ENCODE peak calls at places on chromosome 7, in eight cellular contexts. One of them, this sample, is unnamed. For H3K4me1, H3K36me3 and H3K9me3, the result is how much of the 10 kb centered on the place peaks cover.

GRCh38 chr7:142017451-142017850 is 21.8 kb downstream of the MGAM start:
- DNase-seq in esophagus squamous epithelium: no peak
- DNase-seq in mucosa of descending colon: no peak
- DNase-seq in suprapubic skin: no peak
- DNase-seq in ovary: no peak
- DNase-seq in CD4-positive, CD25-positive, alpha-beta regulatory T cell: no peak
- DNase-seq in spleen: no peak
- DNase-seq in Caco-2: no peak
- DNase-seq in this sample: no peak

GRCh38 chr7:116731019-116731388 is 59.0 kb downstream of the MET start:
- DNase-seq in esophagus squamous epithelium: no peak
- DNase-seq in mucosa of descending colon: no peak
- DNase-seq in suprapubic skin: no peak
- DNase-seq in ovary: no peak
- DNase-seq in CD4-positive, CD25-positive, alpha-beta regulatory T cell: no peak
- DNase-seq in spleen: no peak
- DNase-seq in Caco-2: no peak
- DNase-seq in this sample: no peak

GRCh38 chr7:26777383-26777782 is 87.0 kb downstream of the SKAP2 start:
- DNase-seq in esophagus squamous epithelium: no peak
- DNase-seq in mucosa of descending colon: no peak
- DNase-seq in suprapubic skin: no peak
- DNase-seq in ovary: no peak
- DNase-seq in CD4-positive, CD25-positive, alpha-beta regulatory T cell: no peak
- DNase-seq in spleen: no peak
- DNase-seq in Caco-2: no peak
- DNase-seq in this sample: no peak

GRCh38 chr7:123796568-123796967 is 47.8 kb upstream of the WASL start:
- DNase-seq in esophagus squamous epithelium: no peak
- DNase-seq in mucosa of descending colon: no peak
- DNase-seq in suprapubic skin: no peak
- DNase-seq in ovary: no peak
- DNase-seq in CD4-positive, CD25-positive, alpha-beta regulatory T cell: no peak
- DNase-seq in spleen: no peak
- DNase-seq in Caco-2: no peak
- DNase-seq in this sample: no peak

GRCh38 chr7:124618871-124619270 is 146.7 kb downstream of the GPR37 start:
- DNase-seq in esophagus squamous epithelium: no peak
- DNase-seq in mucosa of descending colon: no peak
- DNase-seq in suprapubic skin: no peak
- DNase-seq in ovary: no peak
- DNase-seq in CD4-positive, CD25-positive, alpha-beta regulatory T cell: no peak
- DNase-seq in spleen: no peak
- DNase-seq in Caco-2: no peak
- DNase-seq in this sample: no peak

GRCh38 chr7:140060788-140061606 is 1.8 kb downstream of the PARP12 start:
- DNase-seq in esophagus squamous epithelium: no peak
- DNase-seq in mucosa of descending colon: no peak
- DNase-seq in suprapubic skin: no peak
- DNase-seq in ovary: peak
- DNase-seq in CD4-positive, CD25-positive, alpha-beta regulatory T cell: no peak
- DNase-seq in spleen: no peak
- DNase-seq in Caco-2: no peak
- DNase-seq in this sample: no peak

GRCh38 chr7:144048648-144049047 is at the start of gene OR2A5:
- DNase-seq in esophagus squamous epithelium: no peak
- DNase-seq in mucosa of descending colon: no peak
- DNase-seq in suprapubic skin: no peak
- DNase-seq in ovary: no peak
- DNase-seq in CD4-positive, CD25-positive, alpha-beta regulatory T cell: no peak
- DNase-seq in spleen: no peak
- DNase-seq in Caco-2: no peak
- DNase-seq in this sample: no peak

GRCh38 chr7:113128028-113128427 is 9.7 kb upstream of the SMIM30 start:
- DNase-seq in esophagus squamous epithelium: no peak
- DNase-seq in mucosa of descending colon: no peak
- DNase-seq in suprapubic skin: no peak
- DNase-seq in ovary: no peak
- DNase-seq in CD4-positive, CD25-positive, alpha-beta regulatory T cell: no peak
- DNase-seq in spleen: no peak
- DNase-seq in Caco-2: no peak
- DNase-seq in this sample: no peak

GRCh38 chr7:12066004-12066403 is 145.1 kb upstream of the TMEM106B start:
- DNase-seq in esophagus squamous epithelium: no peak
- DNase-seq in mucosa of descending colon: no peak
- DNase-seq in suprapubic skin: no peak
- DNase-seq in ovary: no peak
- DNase-seq in CD4-positive, CD25-positive, alpha-beta regulatory T cell: no peak
- DNase-seq in spleen: no peak
- DNase-seq in Caco-2: no peak
- DNase-seq in this sample: no peak

GRCh38 chr7:143367972-143368371 is 5.5 kb upstream of the FAM131B start:
- DNase-seq in esophagus squamous epithelium: no peak
- DNase-seq in mucosa of descending colon: peak
- DNase-seq in suprapubic skin: no peak
- DNase-seq in ovary: no peak
- DNase-seq in CD4-positive, CD25-positive, alpha-beta regulatory T cell: no peak
- DNase-seq in spleen: no peak
- DNase-seq in Caco-2: no peak
- DNase-seq in this sample: no peak

GRCh38 chr7:1174881-1175596 is 15.0 kb upstream of the ZFAND2A start:
- DNase-seq in esophagus squamous epithelium: no peak
- DNase-seq in mucosa of descending colon: no peak
- DNase-seq in suprapubic skin: no peak
- DNase-seq in ovary: no peak
- DNase-seq in CD4-positive, CD25-positive, alpha-beta regulatory T cell: no peak
- DNase-seq in spleen: no peak
- DNase-seq in Caco-2: no peak
- DNase-seq in this sample: no peak

GRCh38 chr7:767580-767940 is 40.5 kb upstream of the PRKAR1B start:
- DNase-seq in esophagus squamous epithelium: no peak
- DNase-seq in mucosa of descending colon: no peak
- DNase-seq in suprapubic skin: no peak
- DNase-seq in ovary: no peak
- DNase-seq in CD4-positive, CD25-positive, alpha-beta regulatory T cell: no peak
- DNase-seq in spleen: no peak
- DNase-seq in Caco-2: no peak
- DNase-seq in this sample: no peak

GRCh38 chr7:136067277-136067676 is 90.1 kb upstream of the MTPN start:
- DNase-seq in esophagus squamous epithelium: no peak
- DNase-seq in mucosa of descending colon: no peak
- DNase-seq in suprapubic skin: no peak
- DNase-seq in ovary: no peak
- DNase-seq in CD4-positive, CD25-positive, alpha-beta regulatory T cell: no peak
- DNase-seq in spleen: no peak
- DNase-seq in Caco-2: no peak
- DNase-seq in this sample: no peak

GRCh38 chr7:151113344-151114150 is 27.3 kb downstream of the AGAP3 start:
- DNase-seq in esophagus squamous epithelium: no peak
- DNase-seq in mucosa of descending colon: no peak
- DNase-seq in suprapubic skin: no peak
- DNase-seq in ovary: no peak
- DNase-seq in CD4-positive, CD25-positive, alpha-beta regulatory T cell: no peak
- DNase-seq in spleen: no peak
- DNase-seq in Caco-2: peak
- DNase-seq in this sample: no peak

GRCh38 chr7:90298145-90299038 is 22.7 kb downstream of the FAM237B start:
- DNase-seq in esophagus squamous epithelium: no peak
- DNase-seq in mucosa of descending colon: no peak
- DNase-seq in suprapubic skin: no peak
- DNase-seq in ovary: no peak
- DNase-seq in CD4-positive, CD25-positive, alpha-beta regulatory T cell: no peak
- DNase-seq in spleen: no peak
- DNase-seq in Caco-2: peak
- DNase-seq in this sample: peak

GRCh38 chr7:12768948-12769347 is 81.5 kb downstream of the ARL4A start:
- DNase-seq in esophagus squamous epithelium: no peak
- DNase-seq in mucosa of descending colon: no peak
- DNase-seq in suprapubic skin: no peak
- DNase-seq in ovary: no peak
- DNase-seq in CD4-positive, CD25-positive, alpha-beta regulatory T cell: no peak
- DNase-seq in spleen: no peak
- DNase-seq in Caco-2: no peak
- DNase-seq in this sample: no peak

GRCh38 chr7:2632717-2633537 is 1.1 kb downstream of the TTYH3 start:
- DNase-seq in esophagus squamous epithelium: no peak
- DNase-seq in mucosa of descending colon: peak
- DNase-seq in suprapubic skin: no peak
- DNase-seq in ovary: peak
- DNase-seq in CD4-positive, CD25-positive, alpha-beta regulatory T cell: peak
- DNase-seq in spleen: peak
- DNase-seq in Caco-2: no peak
- DNase-seq in this sample: no peak

GRCh38 chr7:37674534-37674933 is 9.0 kb upstream of the GPR141 start:
- DNase-seq in esophagus squamous epithelium: no peak
- DNase-seq in mucosa of descending colon: no peak
- DNase-seq in suprapubic skin: no peak
- DNase-seq in ovary: no peak
- DNase-seq in CD4-positive, CD25-positive, alpha-beta regulatory T cell: no peak
- DNase-seq in spleen: no peak
- DNase-seq in Caco-2: no peak
- DNase-seq in this sample: no peak

GRCh38 chr7:32533313-32534024 is 38.2 kb downstream of the AVL9 start:
- DNase-seq in esophagus squamous epithelium: no peak
- DNase-seq in mucosa of descending colon: no peak
- DNase-seq in suprapubic skin: no peak
- DNase-seq in ovary: no peak
- DNase-seq in CD4-positive, CD25-positive, alpha-beta regulatory T cell: no peak
- DNase-seq in spleen: no peak
- DNase-seq in Caco-2: no peak
- DNase-seq in this sample: no peak

GRCh38 chr7:43220250-43220649 is 107.8 kb downstream of the HECW1 start:
- DNase-seq in esophagus squamous epithelium: no peak
- DNase-seq in mucosa of descending colon: no peak
- DNase-seq in suprapubic skin: peak
- DNase-seq in ovary: no peak
- DNase-seq in CD4-positive, CD25-positive, alpha-beta regulatory T cell: no peak
- DNase-seq in spleen: no peak
- DNase-seq in Caco-2: no peak
- DNase-seq in this sample: no peak

GRCh38 chr7:11130012-11130411 is 156.3 kb downstream of the PHF14 start:
- DNase-seq in esophagus squamous epithelium: no peak
- DNase-seq in mucosa of descending colon: no peak
- DNase-seq in suprapubic skin: no peak
- DNase-seq in ovary: no peak
- DNase-seq in CD4-positive, CD25-positive, alpha-beta regulatory T cell: no peak
- DNase-seq in spleen: no peak
- DNase-seq in Caco-2: no peak
- DNase-seq in this sample: no peak

DNA sequence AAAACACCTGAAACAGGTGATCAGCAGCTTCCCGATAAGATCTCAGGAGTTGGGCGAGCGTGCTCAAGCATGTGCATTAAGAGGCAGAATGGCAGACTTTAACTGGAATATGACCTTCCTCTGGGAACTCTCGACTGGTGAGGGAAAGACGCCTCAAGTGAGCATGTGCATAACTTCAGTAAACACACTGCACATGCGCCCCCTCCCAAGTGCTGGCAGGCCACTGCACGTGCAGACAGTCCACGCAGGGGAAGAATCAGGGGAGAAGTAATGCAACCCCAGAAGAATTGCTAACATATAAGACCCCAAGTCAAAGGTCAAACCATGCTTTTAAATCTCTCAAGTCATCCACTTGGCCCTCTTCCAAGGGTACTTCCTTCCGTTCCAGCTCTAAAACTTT is 541.1 kb downstream of the TNS3 start:
- DNase-seq in esophagus squamous epithelium: no peak
- DNase-seq in mucosa of descending colon: no peak
- DNase-seq in suprapubic skin: no peak
- DNase-seq in ovary: no peak
- DNase-seq in CD4-positive, CD25-positive, alpha-beta regulatory T cell: no peak
- DNase-seq in spleen: no peak
- DNase-seq in Caco-2: peak
- DNase-seq in this sample: no peak
- H3K4me1 ChIP-seq in esophagus squamous epithelium: under half
- H3K4me1 ChIP-seq in mucosa of descending colon: under half
- H3K4me1 ChIP-seq in suprapubic skin: under half
- H3K4me1 ChIP-seq in ovary: under half
- H3K4me1 ChIP-seq in CD4-positive, CD25-positive, alpha-beta regulatory T cell: under half
- H3K4me1 ChIP-seq in spleen: under half
- H3K4me1 ChIP-seq in Caco-2: under half
- H3K4me1 ChIP-seq in this sample: under half

DNA sequence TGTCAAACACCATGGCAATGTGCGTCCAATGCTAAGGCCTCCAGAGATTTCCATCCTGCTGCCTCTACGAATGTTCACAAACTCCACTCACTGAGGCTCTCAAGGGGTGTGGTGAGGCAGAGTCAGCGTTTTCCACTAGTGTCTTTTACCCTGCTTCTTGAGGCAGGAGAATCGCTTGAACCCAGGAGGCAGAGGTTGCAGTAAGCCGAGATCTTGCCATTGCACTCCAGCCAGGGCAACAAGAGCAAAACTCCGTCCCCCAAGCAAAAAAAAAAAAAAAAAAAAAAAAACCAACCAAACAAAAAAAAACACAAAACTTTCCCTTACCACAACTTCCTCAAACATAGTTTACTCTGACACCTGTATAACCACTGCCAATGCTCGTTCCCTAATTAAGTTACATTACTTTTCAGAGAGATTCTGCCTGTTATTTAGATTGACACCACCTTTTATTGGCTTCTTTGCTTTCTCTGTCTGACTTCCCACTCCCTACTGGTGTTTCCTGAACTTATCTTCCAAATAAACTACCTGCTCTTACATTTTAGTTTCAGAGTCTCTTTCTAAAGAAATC is 102.1 kb upstream of the ZNF746 start:
- DNase-seq in esophagus squamous epithelium: no peak
- DNase-seq in mucosa of descending colon: no peak
- DNase-seq in suprapubic skin: no peak
- DNase-seq in ovary: no peak
- DNase-seq in CD4-positive, CD25-positive, alpha-beta regulatory T cell: no peak
- DNase-seq in spleen: no peak
- DNase-seq in Caco-2: no peak
- DNase-seq in this sample: no peak
- H3K36me3 ChIP-seq in esophagus squamous epithelium: half or more
- H3K36me3 ChIP-seq in mucosa of descending colon: under half
- H3K36me3 ChIP-seq in suprapubic skin: under half
- H3K36me3 ChIP-seq in ovary: under half
- H3K36me3 ChIP-seq in CD4-positive, CD25-positive, alpha-beta regulatory T cell: under half
- H3K36me3 ChIP-seq in spleen: under half
- H3K36me3 ChIP-seq in Caco-2: under half
- H3K36me3 ChIP-seq in this sample: under half

DNA sequence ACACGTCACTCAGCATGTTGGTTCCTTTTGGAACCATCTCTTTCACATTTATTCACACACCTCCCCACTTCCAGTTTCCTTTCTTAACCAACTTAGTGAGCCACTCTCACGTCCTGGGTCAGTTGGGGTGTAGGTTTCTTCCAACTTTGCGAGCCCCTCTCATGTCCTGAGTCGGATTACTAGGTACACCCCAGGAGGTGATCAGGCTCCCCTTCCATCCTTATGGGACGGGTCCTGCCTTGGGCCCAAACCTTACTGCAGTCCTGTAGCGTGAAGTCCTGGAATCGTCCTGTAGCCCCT is 7.7 kb downstream of the ERV3-1 start:
- DNase-seq in esophagus squamous epithelium: no peak
- DNase-seq in mucosa of descending colon: no peak
- DNase-seq in suprapubic skin: no peak
- DNase-seq in ovary: no peak
- DNase-seq in CD4-positive, CD25-positive, alpha-beta regulatory T cell: no peak
- DNase-seq in spleen: no peak
- DNase-seq in Caco-2: no peak
- DNase-seq in this sample: no peak
- H3K9me3 ChIP-seq in esophagus squamous epithelium: half or more
- H3K9me3 ChIP-seq in mucosa of descending colon: half or more
- H3K9me3 ChIP-seq in suprapubic skin: under half
- H3K9me3 ChIP-seq in ovary: under half
- H3K9me3 ChIP-seq in CD4-positive, CD25-positive, alpha-beta regulatory T cell: half or more
- H3K9me3 ChIP-seq in spleen: half or more
- H3K9me3 ChIP-seq in Caco-2: half or more
- H3K9me3 ChIP-seq in this sample: under half

GRCh38 chr7:98286093-98286525 is 4.6 kb downstream of the BRI3 start:
- DNase-seq in esophagus squamous epithelium: no peak
- DNase-seq in mucosa of descending colon: peak
- DNase-seq in suprapubic skin: peak
- DNase-seq in ovary: peak
- DNase-seq in CD4-positive, CD25-positive, alpha-beta regulatory T cell: no peak
- DNase-seq in spleen: peak
- DNase-seq in Caco-2: peak
- DNase-seq in this sample: no peak
- H3K4me1 ChIP-seq in esophagus squamous epithelium: half or more
- H3K4me1 ChIP-seq in mucosa of descending colon: half or more
- H3K4me1 ChIP-seq in suprapubic skin: half or more
- H3K4me1 ChIP-seq in ovary: under half
- H3K4me1 ChIP-seq in CD4-positive, CD25-positive, alpha-beta regulatory T cell: under half
- H3K4me1 ChIP-seq in spleen: half or more
- H3K4me1 ChIP-seq in Caco-2: half or more
- H3K4me1 ChIP-seq in this sample: under half

This sample was measured in HAP-1.